ENCODE peak calls at places on chromosome X, in ten cellular contexts. Y, B, S, F, A, C, J, Q, V and R are unnamed samples.

GRCh38 chrX:49858341-49858740 is 20.9 kb upstream of the USP27X start:
- DNase-seq in Y (peak), B (no peak), S (no peak), F (no peak), A (no peak), C (no peak), J (no peak), Q (no peak), V (no peak), R (no peak)

GRCh38 chrX:34893741-34894140 is 48.9 kb upstream of the FAM47B start:
- DNase-seq in Y (peak), B (peak), S (no peak), F (no peak), A (no peak), C (no peak), J (no peak), Q (no peak), V (no peak), R (no peak)

GRCh38 chrX:74535633-74536141 is 78.7 kb downstream of the RLIM start:
- DNase-seq in Y (peak), B (peak), S (peak), F (peak), A (no peak), C (peak), J (peak), Q (peak), V (peak), R (peak)

GRCh38 chrX:76183289-76184057 is 10.6 kb downstream of the PBDC1 start:
- DNase-seq in Y (no peak), B (peak), S (no peak), F (no peak), A (no peak), C (no peak), J (no peak), Q (no peak), V (no peak), R (no peak)

GRCh38 chrX:22300130-22300529 is 27.4 kb downstream of the CBLL2 start:
- DNase-seq in Y (peak), B (peak), S (no peak), F (no peak), A (peak), C (peak), J (no peak), Q (peak), V (no peak), R (peak)

GRCh38 chrX:65750674-65751469 is 83.4 kb downstream of the MSN start:
- DNase-seq in Y (no peak), B (no peak), S (peak), F (no peak), A (no peak), C (no peak), J (no peak), Q (peak), V (peak), R (no peak)

GRCh38 chrX:287670-288069 is 6.5 kb downstream of the PLCXD1 start:
- DNase-seq in Y (no peak), B (no peak), S (no peak), F (no peak), A (no peak), C (no peak), J (no peak), Q (no peak), V (no peak), R (no peak)

GRCh38 chrX:119673336-119673735 is 19.6 kb downstream of the SEPTIN6 start:
- DNase-seq in Y (no peak), B (no peak), S (no peak), F (no peak), A (no peak), C (no peak), J (no peak), Q (no peak), V (no peak), R (no peak)

GRCh38 chrX:9670136-9670905 is 95.3 kb downstream of the GPR143 start:
- DNase-seq in Y (peak), B (peak), S (no peak), F (no peak), A (no peak), C (no peak), J (no peak), Q (no peak), V (no peak), R (no peak)

GRCh38 chrX:46044486-46044885 is 500.7 kb downstream of the ZNF674 start:
- DNase-seq in Y (no peak), B (no peak), S (no peak), F (no peak), A (no peak), C (no peak), J (no peak), Q (no peak), V (no peak), R (no peak)

GRCh38 chrX:2928127-2928582 is 984 bp downstream of the ARSD start:
- DNase-seq in Y (peak), B (peak), S (peak), F (no peak), A (no peak), C (peak), J (peak), Q (peak), V (peak), R (peak)

GRCh38 chrX:69189972-69190371 is 24.7 kb upstream of the PJA1 start:
- DNase-seq in Y (no peak), B (no peak), S (no peak), F (no peak), A (no peak), C (no peak), J (no peak), Q (no peak), V (no peak), R (no peak)

GRCh38 chrX:51955200-51955599 is 61.8 kb downstream of the MAGED1 start:
- DNase-seq in Y (no peak), B (no peak), S (no peak), F (peak), A (no peak), C (no peak), J (no peak), Q (no peak), V (no peak), R (no peak)

GRCh38 chrX:72392816-72393800 is 87.4 kb upstream of the CITED1 start:
- DNase-seq in Y (no peak), B (no peak), S (no peak), F (no peak), A (no peak), C (no peak), J (no peak), Q (no peak), V (no peak), R (no peak)

GRCh38 chrX:73262991-73263390 is 48.3 kb upstream of the NAP1L2 start:
- DNase-seq in Y (peak), B (no peak), S (no peak), F (no peak), A (peak), C (no peak), J (no peak), Q (no peak), V (no peak), R (no peak)

GRCh38 chrX:39438603-39439602 is 637.6 kb downstream of the MID1IP1 start:
- DNase-seq in Y (no peak), B (no peak), S (no peak), F (no peak), A (no peak), C (no peak), J (no peak), Q (no peak), V (no peak), R (no peak)

GRCh38 chrX:136767104-136767941 is 13.4 kb downstream of the ARHGEF6 start:
- DNase-seq in Y (peak), B (peak), S (peak), F (peak), A (no peak), C (peak), J (no peak), Q (peak), V (peak), R (peak)

GRCh38 chrX:107673401-107673800 is 45.1 kb downstream of the PRPS1 start:
- DNase-seq in Y (no peak), B (no peak), S (no peak), F (no peak), A (no peak), C (no peak), J (no peak), Q (no peak), V (no peak), R (no peak)

GRCh38 chrX:107675365-107675654 is 47.0 kb downstream of the PRPS1 start:
- DNase-seq in Y (no peak), B (no peak), S (no peak), F (no peak), A (no peak), C (no peak), J (no peak), Q (no peak), V (no peak), R (no peak)

GRCh38 chrX:107675823-107676555 is 47.7 kb downstream of the PRPS1 start:
- DNase-seq in Y (no peak), B (peak), S (no peak), F (no peak), A (no peak), C (no peak), J (no peak), Q (peak), V (no peak), R (no peak)

GRCh38 chrX:107673933-107674479 is 45.7 kb downstream of the PRPS1 start:
- DNase-seq in Y (peak), B (no peak), S (peak), F (peak), A (no peak), C (peak), J (peak), Q (peak), V (peak), R (no peak)

GRCh38 chrX:107674480-107675364 is 46.4 kb downstream of the PRPS1 start:
- DNase-seq in Y (no peak), B (no peak), S (peak), F (no peak), A (no peak), C (peak), J (peak), Q (peak), V (peak), R (no peak)
- TF ChIP-seq POLR2A in Y (no peak), B (no peak), S (no peak), F (no peak), A (no peak), C (peak), J (peak), Q (no peak), V (peak), R (no peak)

GRCh38 chrX:15405846-15406245 is 21.6 kb upstream of the VEGFD start:
- DNase-seq in Y (no peak), B (no peak), S (no peak), F (no peak), A (no peak), C (peak), J (no peak), Q (no peak), V (no peak), R (no peak)
- TF ChIP-seq POLR2A in Y (no peak), B (no peak), S (no peak), F (no peak), A (no peak), C (no peak), J (no peak), Q (no peak), V (no peak), R (no peak)

GRCh38 chrX:11334165-11334564 is 41.0 kb downstream of the AMELX start:
- DNase-seq in Y (no peak), B (peak), S (no peak), F (no peak), A (no peak), C (no peak), J (no peak), Q (no peak), V (no peak), R (no peak)
- TF ChIP-seq POLR2A in Y (no peak), B (no peak), S (no peak), F (no peak), A (no peak), C (no peak), J (no peak), Q (no peak), V (no peak), R (no peak)

GRCh38 chrX:129945131-129945530 is 37.3 kb upstream of the BCORL1 start:
- DNase-seq in Y (no peak), B (peak), S (no peak), F (no peak), A (no peak), C (no peak), J (no peak), Q (no peak), V (no peak), R (no peak)

GRCh38 chrX:129938081-129938480 is 32.1 kb downstream of the UTP14A start:
- DNase-seq in Y (no peak), B (no peak), S (no peak), F (no peak), A (no peak), C (no peak), J (no peak), Q (no peak), V (no peak), R (no peak)

GRCh38 chrX:129934952-129935351 is 29.0 kb downstream of the UTP14A start:
- DNase-seq in Y (no peak), B (no peak), S (no peak), F (no peak), A (no peak), C (no peak), J (no peak), Q (no peak), V (no peak), R (no peak)

GRCh38 chrX:129939986-129940385 is 34.0 kb downstream of the UTP14A start:
- DNase-seq in Y (no peak), B (no peak), S (no peak), F (no peak), A (no peak), C (no peak), J (no peak), Q (no peak), V (no peak), R (no peak)

DNA sequence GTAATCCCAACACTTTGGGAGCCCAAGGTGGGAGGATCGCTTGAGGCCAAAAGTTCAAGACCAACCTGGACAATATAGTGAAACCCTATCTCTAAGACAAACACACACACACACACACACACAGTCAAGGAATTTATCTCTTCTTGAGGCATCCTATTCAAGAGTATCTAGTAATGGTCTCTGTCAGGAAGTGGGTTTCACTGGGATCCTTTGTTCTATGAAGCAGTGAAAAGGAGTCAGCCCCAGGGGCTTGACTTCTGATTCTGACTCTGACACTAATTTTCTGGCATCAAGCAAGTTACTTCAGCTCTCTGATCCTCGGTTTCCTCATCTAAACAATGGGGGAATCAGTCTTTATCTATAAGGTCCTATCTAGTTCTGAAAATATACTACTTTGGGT is 34.8 kb downstream of the UTP14A start:
- DNase-seq in Y (no peak), B (no peak), S (no peak), F (no peak), A (no peak), C (no peak), J (no peak), Q (no peak), V (no peak), R (no peak)
- TF ChIP-seq POLR2A in Y (no peak), B (no peak), S (no peak), F (no peak), A (no peak), C (no peak), J (no peak), Q (no peak), V (no peak), R (no peak)

GRCh38 chrX:106684207-106684606 is 42.3 kb upstream of the RNF128 start:
- DNase-seq in Y (no peak), B (no peak), S (no peak), F (no peak), A (no peak), C (no peak), J (no peak), Q (no peak), V (no peak), R (no peak)
- TF ChIP-seq POLR2A in Y (no peak), B (no peak), S (no peak), F (no peak), A (no peak), C (no peak), J (no peak), Q (no peak), V (no peak), R (no peak)